ENCODE peak calls at places on chromosomes 7 and 10, in eight cellular contexts. J is activated CD4-positive, alpha-beta T cell treated with anti-CD3 and anti-CD28 coated beads for 24 hours; F is pancreas; K is tibial nerve; Z is kidney glomerular epithelial cell; C is cardiac muscle cell; H is iris pigment epithelial cell; R is right cardiac atrium. X is an unnamed sample.

GRCh38 chr10:58070964-58071363 is 196.7 kb downstream of the IPMK start:
- DNase-seq in H (no peak), C (no peak), Z (no peak), R (no peak), K (no peak), F (no peak), J (no peak), X (no peak)

GRCh38 chr7:125409921-125410320 is 480.3 kb upstream of the POT1 start:
- DNase-seq in K (no peak), F (no peak), R (no peak), J (no peak), H (no peak), Z (no peak), C (no peak), X (no peak)

GRCh38 chr7:137146012-137146455 is 197.5 kb downstream of the PTN start:
- DNase-seq in C (peak; percentile 49), R (no peak), Z (peak; percentile 98), K (no peak), F (no peak), J (no peak), H (peak; percentile 89), X (peak; percentile 86)

GRCh38 chr7:148395990-148396716 is 194.4 kb upstream of the C7orf33 start:
- DNase-seq in J (no peak), H (no peak), C (no peak), R (no peak), Z (no peak), K (no peak), F (no peak), X (peak; percentile 5)

GRCh38 chr7:121138262-121138933 is 149.9 kb downstream of the CPED1 start:
- DNase-seq in F (no peak), R (no peak), C (peak; percentile 14), H (no peak), Z (no peak), J (no peak), K (no peak), X (no peak)

GRCh38 chr10:87850742-87851205 is 12.6 kb downstream of the KLLN start:
- DNase-seq in K (no peak), C (peak; percentile 83), H (peak; percentile 73), J (peak; percentile 18), Z (peak; percentile 60), F (peak; percentile 49), R (peak; percentile 67), X (peak; percentile 63)

GRCh38 chr7:44969701-44970494 is 8.9 kb downstream of the MYO1G start:
- DNase-seq in Z (no peak), C (no peak), J (no peak), H (no peak), F (no peak), K (no peak), R (no peak), X (no peak)

GRCh38 chr7:77444123-77444522 is 28.0 kb upstream of the GSAP start:
- DNase-seq in Z (no peak), K (no peak), C (no peak), F (no peak), R (no peak), J (no peak), H (peak; percentile 64), X (peak; percentile 100)

GRCh38 chr10:17200885-17201164 is 647 bp downstream of the TRDMT1 start:
- DNase-seq in J (no peak), K (peak; percentile 42), R (peak; percentile 71), Z (peak; percentile 75), C (peak; percentile 57), F (no peak), H (peak; percentile 42), X (peak; percentile 62)

X was measured in LHCN-M2.